ENCODE peak calls at places on chromosomes 6 and 20, in five cellular contexts. L, Z, B, O and X are unnamed samples. For H3K4me1, the result is how much of the 10 kb centered on the place peaks cover.

GRCh38 chr6:38283734-38284362 is 355.9 kb downstream of the BTBD9 start:
- DNase-seq in L (no peak), Z (no peak), B (no peak), O (no peak), X (no peak)

GRCh38 chr6:135144678-135145508 is 36.2 kb upstream of the MYB start:
- DNase-seq in L (no peak), Z (no peak), B (no peak), O (no peak), X (peak)

GRCh38 chr6:19269341-19269898 is 567.8 kb upstream of the ID4 start:
- DNase-seq in L (no peak), Z (no peak), B (no peak), O (no peak), X (no peak)

GRCh38 chr20:21710863-21711431 is 5.5 kb downstream of the PAX1 start:
- DNase-seq in L (no peak), Z (no peak), B (no peak), O (no peak), X (no peak)

GRCh38 chr6:168303982-168304751 is 15.4 kb downstream of the DACT2 start:
- DNase-seq in L (no peak), Z (no peak), B (no peak), O (no peak), X (no peak)

GRCh38 chr20:57650756-57651483 is 30.7 kb upstream of the ZBP1 start:
- DNase-seq in L (no peak), Z (peak), B (no peak), O (peak), X (no peak)

GRCh38 chr6:40779399-40779798 is 192.2 kb upstream of the LRFN2 start:
- DNase-seq in L (no peak), Z (peak), B (no peak), O (no peak), X (no peak)

GRCh38 chr6:11425876-11426275 is 111.7 kb upstream of the TMEM170B start:
- DNase-seq in L (no peak), Z (no peak), B (no peak), O (no peak), X (no peak)

GRCh38 chr6:143673638-143674037 is 4.1 kb upstream of the PHACTR2 start:
- DNase-seq in L (peak), Z (peak), B (peak), O (no peak), X (no peak)

GRCh38 chr20:20732641-20733040 is 20.2 kb upstream of the RALGAPA2 start:
- DNase-seq in L (no peak), Z (no peak), B (no peak), O (no peak), X (no peak)

GRCh38 chr20:43825635-43826034 is 89.0 kb upstream of the TOX2 start:
- DNase-seq in L (no peak), Z (no peak), B (no peak), O (no peak), X (no peak)
- H3K27ac ChIP-seq in L (no peak), Z (no peak), B (no peak), O (no peak), X (no peak)

DNA sequence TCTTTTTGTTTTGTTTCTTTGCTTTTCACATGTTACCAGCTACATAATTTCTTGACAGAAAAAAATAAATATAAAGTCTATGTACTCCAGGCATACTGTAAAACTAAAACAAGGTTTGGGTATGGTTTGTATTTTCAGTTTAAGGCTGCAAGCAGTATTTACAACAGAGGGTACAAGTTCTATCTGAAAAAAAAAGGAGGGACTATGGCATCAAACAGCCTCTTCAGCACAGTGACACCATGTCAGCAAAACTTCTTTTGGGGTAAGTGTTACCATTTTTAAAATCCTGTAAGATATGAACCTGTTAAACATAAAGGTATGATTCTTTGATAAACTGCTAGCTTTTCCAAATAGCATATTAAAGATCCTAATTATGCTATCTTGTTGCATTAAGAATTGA is 393 bp downstream of the RUNX2 start:
- DNase-seq in L (no peak), Z (no peak), B (no peak), O (no peak), X (no peak)
- H3K4me3 ChIP-seq in L (no peak), Z (no peak), B (peak), O (no peak), X (no peak)

GRCh38 chr6:108116781-108117426 is 42.4 kb upstream of the OSTM1 start:
- DNase-seq in L (no peak), Z (no peak), B (no peak), O (no peak), X (no peak)

GRCh38 chr6:108116424-108116780 is 41.9 kb upstream of the OSTM1 start:
- DNase-seq in L (no peak), Z (no peak), B (no peak), O (no peak), X (no peak)

GRCh38 chr6:108118791-108119211 is 44.3 kb upstream of the OSTM1 start:
- DNase-seq in L (no peak), Z (no peak), B (no peak), O (no peak), X (no peak)

GRCh38 chr6:108118359-108118724 is 43.8 kb upstream of the OSTM1 start:
- DNase-seq in L (no peak), Z (no peak), B (no peak), O (no peak), X (no peak)

GRCh38 chr6:108117427-108118358 is 43.2 kb upstream of the OSTM1 start:
- DNase-seq in L (peak), Z (peak), B (peak), O (no peak), X (no peak)
- H3K4me1 ChIP-seq in L (half or more), Z (under half), B (under half), O (under half), X (under half)

DNA sequence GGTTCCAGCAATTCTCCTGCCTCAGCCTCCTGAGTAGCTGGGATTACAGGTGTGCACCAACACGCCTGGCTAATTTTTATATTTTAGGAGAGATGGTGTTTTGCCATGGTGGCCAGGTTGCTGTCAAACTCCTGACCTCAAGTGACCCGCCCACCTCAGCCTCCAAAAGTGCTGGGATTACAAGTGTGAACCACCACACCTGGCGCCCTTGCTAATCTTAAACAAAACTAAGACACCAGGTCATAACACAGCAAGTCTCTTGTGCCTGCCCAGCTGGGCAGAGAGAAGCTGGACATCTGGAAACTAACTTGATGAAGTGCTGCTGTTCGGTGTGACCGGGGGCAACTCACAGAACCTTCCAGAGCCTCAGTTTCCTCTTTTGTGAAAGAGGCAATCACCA is 68.0 kb downstream of the PPP1R3G start:
- DNase-seq in L (no peak), Z (no peak), B (no peak), O (no peak), X (no peak)
- H3K27ac ChIP-seq in L (no peak), Z (no peak), B (no peak), O (no peak), X (no peak)

GRCh38 chr6:52881996-52882841 is 27.3 kb downstream of the GSTA3 start:
- DNase-seq in L (peak), Z (peak), B (peak), O (peak), X (peak)

GRCh38 chr6:52876056-52876787 is 33.3 kb downstream of the GSTA3 start:
- DNase-seq in L (no peak), Z (no peak), B (no peak), O (no peak), X (no peak)

GRCh38 chr6:52877168-52877567 is 32.3 kb downstream of the GSTA3 start:
- DNase-seq in L (no peak), Z (no peak), B (no peak), O (no peak), X (no peak)

GRCh38 chr6:52877786-52878185 is 31.7 kb downstream of the GSTA3 start:
- DNase-seq in L (no peak), Z (no peak), B (no peak), O (no peak), X (no peak)

GRCh38 chr6:52881662-52881995 is 27.9 kb downstream of the GSTA3 start:
- DNase-seq in L (no peak), Z (no peak), B (no peak), O (no peak), X (no peak)
- H3K4me3 ChIP-seq in L (peak), Z (peak), B (peak), O (no peak), X (peak)

GRCh38 chr6:4346659-4347333 is 211.4 kb upstream of the ECI2 start:
- DNase-seq in L (no peak), Z (no peak), B (no peak), O (no peak), X (no peak)

GRCh38 chr6:4347877-4348276 is 212.5 kb upstream of the ECI2 start:
- DNase-seq in L (no peak), Z (no peak), B (no peak), O (no peak), X (no peak)

GRCh38 chr6:4349323-4349722 is 213.9 kb upstream of the ECI2 start:
- DNase-seq in L (no peak), Z (no peak), B (no peak), O (no peak), X (no peak)

GRCh38 chr6:4349931-4350330 is 214.6 kb upstream of the ECI2 start:
- DNase-seq in L (no peak), Z (no peak), B (no peak), O (no peak), X (no peak)

DNA sequence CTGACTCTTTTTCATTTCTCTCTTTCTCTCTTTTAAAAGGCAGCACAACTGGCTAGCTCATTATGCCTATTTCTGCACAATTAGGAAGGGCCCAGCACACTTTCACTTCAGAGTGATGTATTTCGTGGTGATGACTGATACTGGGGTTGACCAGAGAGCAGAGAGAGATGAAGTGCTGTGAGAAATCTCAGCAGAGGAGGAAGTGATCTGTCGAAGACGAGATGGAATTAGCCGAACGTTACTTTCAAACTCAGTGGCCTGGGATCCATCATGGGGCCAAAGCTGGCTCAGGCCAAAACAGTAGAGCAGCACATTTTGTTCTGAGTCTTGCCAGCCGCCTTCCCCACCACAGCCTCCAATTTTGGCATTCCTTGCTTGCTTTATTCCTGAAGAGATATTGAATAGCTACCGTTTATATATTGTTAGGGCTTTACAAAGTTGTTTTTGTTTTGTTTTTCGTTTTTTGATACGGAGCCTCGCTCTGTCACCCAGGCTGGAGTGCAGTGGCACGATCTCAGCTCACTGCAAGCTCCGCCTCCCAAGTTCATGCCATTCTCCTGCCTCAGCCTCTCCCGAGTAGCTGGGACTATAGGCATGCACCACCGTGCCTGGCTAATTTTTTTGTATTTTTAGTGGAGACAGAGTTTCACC is 213.2 kb upstream of the ECI2 start:
- DNase-seq in L (peak), Z (no peak), B (no peak), O (no peak), X (no peak)
- H3K4me1 ChIP-seq in L (under half), Z (under half), B (under half), O (under half), X (under half)